ENCODE peak calls at places on chromosomes 11 and 22, in eight cellular contexts. Z is DMS53; O is glutamatergic neuron; V is anterior cingulate cortex; E is stimulated activated CD8-positive, alpha-beta memory T cell treated with anti-CD3 and anti-CD28 coated beads, Interleukin-4, amount 100 ng/mL, for 1 hour; U is body of pancreas; Y is HEK293T; I is IMR-90. Q is an unnamed sample.

GRCh38 chr11:132674161-132674560 is 858.1 kb downstream of the OPCML start:
- DNase-seq in Y (no peak), Z (no peak), I (no peak), O (no peak), U (no peak), V (no peak), E (no peak), Q (no peak)

GRCh38 chr11:79503028-79503427 is 62.2 kb upstream of the TENM4 start:
- DNase-seq in Y (no peak), V (no peak), Z (no peak), I (no peak), O (no peak), U (no peak), E (no peak), Q (no peak)

GRCh38 chr11:96215094-96215782 is 127.8 kb downstream of the MAML2 start:
- DNase-seq in E (no peak), V (no peak), O (no peak), Y (no peak), I (peak; percentile 76), Z (peak; percentile 25), U (no peak), Q (no peak)

GRCh38 chr11:19577391-19577831 is 135.2 kb upstream of the NAV2 start:
- DNase-seq in O (no peak), Z (no peak), V (no peak), E (no peak), U (no peak), Y (no peak), I (no peak), Q (no peak)

GRCh38 chr22:17712441-17712840 is 61.8 kb downstream of the BID start:
- DNase-seq in Z (peak; percentile 20), I (peak; percentile 77), U (no peak), O (no peak), V (no peak), Y (no peak), E (no peak), Q (no peak)

GRCh38 chr11:19079643-19080440 is 19.3 kb upstream of the MRGPRX2 start:
- DNase-seq in U (peak; percentile 50), V (no peak), I (peak; percentile 68), E (no peak), Z (no peak), Y (no peak), O (no peak), Q (no peak)

GRCh38 chr11:47233989-47234668 is 14.5 kb downstream of the ACP2 start:
- DNase-seq in E (no peak), U (no peak), I (peak; percentile 67), Y (no peak), Z (peak; percentile 72), O (no peak), V (no peak), Q (peak; percentile 22)

GRCh38 chr11:114219559-114220349 is 76.4 kb upstream of the NNMT start:
- DNase-seq in I (peak; percentile 11), E (no peak), O (no peak), Z (peak; percentile 30), V (no peak), Y (no peak), U (no peak), Q (no peak)

GRCh38 chr11:132858203-132858602 is 674.1 kb downstream of the OPCML start:
- DNase-seq in E (no peak), Y (peak; percentile 10), O (peak; percentile 40), I (peak; percentile 55), Z (peak; percentile 16), U (no peak), V (no peak), Q (peak; percentile 62)

GRCh38 chr11:705646-706438 is at the start of gene EPS8L2:
- DNase-seq in Z (peak; percentile 89), O (no peak), V (no peak), E (no peak), I (no peak), U (peak; percentile 68), Y (no peak), Q (peak; percentile 50)

GRCh38 chr11:106152013-106152412 is 74.6 kb downstream of the AASDHPPT start:
- DNase-seq in Y (no peak), I (peak; percentile 17), V (no peak), O (peak; percentile 17), Z (no peak), E (no peak), U (peak; percentile 18), Q (no peak)

GRCh38 chr11:11169715-11170351 is 183.2 kb downstream of the CSNK2A3 start:
- DNase-seq in Y (no peak), U (no peak), E (no peak), O (no peak), Z (no peak), I (no peak), V (no peak), Q (no peak)

Q was measured in WTC11.